ENCODE peak calls at places on chromosomes 13 and 19, in four cellular contexts. T is brain microvascular endothelial cell; A is BE2C; P is stimulated activated naive CD8-positive, alpha-beta T cell treated with anti-CD3 and anti-CD28 coated beads, Interleukin-15, Interleukin-2, amounts not matched to agents 100 U/mL and 50 U/mL, for 24 hours. V is an unnamed sample.

GRCh38 chr13:74062933-74063332 is 71.3 kb downstream of the KLF12 start:
- DNase-seq in T (peak), A (no peak), P (peak), V (no peak)

GRCh38 chr13:51230473-51231105 is 8.4 kb downstream of the FAM124A start:
- DNase-seq in T (peak), A (no peak), P (no peak), V (peak)

GRCh38 chr19:14871619-14872230 is 14.2 kb downstream of the OR7A17 start:
- DNase-seq in T (no peak), A (no peak), P (no peak), V (no peak)

GRCh38 chr19:28235606-28236125 is 977.3 kb downstream of the UQCRFS1 start:
- DNase-seq in T (no peak), A (no peak), P (no peak), V (no peak)

GRCh38 chr13:32142956-32143375 is 111.4 kb downstream of the FRY start:
- DNase-seq in T (no peak), A (no peak), P (no peak), V (no peak)

GRCh38 chr13:41562083-41562482 is 104.7 kb downstream of the RGCC start:
- DNase-seq in T (peak), A (no peak), P (no peak), V (no peak)

GRCh38 chr13:36345438-36346221 is 564 bp downstream of the SPART start:
- DNase-seq in T (peak), A (peak), P (peak), V (no peak)

GRCh38 chr13:110546933-110547332 is 14.6 kb downstream of the RAB20 start:
- DNase-seq in T (peak), A (no peak), P (no peak), V (no peak)

GRCh38 chr13:28978574-28978973 is 158.4 kb downstream of the MTUS2 start:
- DNase-seq in T (no peak), A (no peak), P (no peak), V (no peak)

GRCh38 chr13:44153536-44153935 is 220.1 kb upstream of the SERP2 start:
- DNase-seq in T (no peak), A (no peak), P (no peak), V (no peak)

GRCh38 chr13:25910243-25910642 is 141.6 kb downstream of the SHISA2 start:
- DNase-seq in T (no peak), A (no peak), P (no peak), V (peak)

GRCh38 chr13:40660270-40660669 is 6.2 kb downstream of the FOXO1 start:
- DNase-seq in T (no peak), A (no peak), P (no peak), V (no peak)

GRCh38 chr13:76438050-76438449 is 448.2 kb downstream of the KCTD12 start:
- DNase-seq in T (peak), A (no peak), P (no peak), V (no peak)

GRCh38 chr19:1236566-1236965 is 1.2 kb downstream of the CBARP start:
- DNase-seq in T (no peak), A (no peak), P (no peak), V (no peak)

V was measured in WERI-Rb-1.